ENCODE peak calls at places on chromosome 6, in four cellular contexts. N is stomach, T is HepG2, R is ovary. K is an unnamed sample.

GRCh38 chr6:4774715-4775590 is 1.3 kb upstream of the CDYL start:
- DNase-seq in N (no peak), T (no peak), R (no peak), K (peak)

GRCh38 chr6:161578478-161578877 is 304.6 kb upstream of the AGPAT4 start:
- DNase-seq in N (no peak), T (no peak), R (no peak), K (no peak)

GRCh38 chr6:16244446-16244845 is 6.1 kb downstream of the GMPR start:
- DNase-seq in N (peak), T (no peak), R (peak), K (no peak)

GRCh38 chr6:133923938-133924593 is 29.0 kb upstream of the TBPL1 start:
- DNase-seq in N (peak), T (peak), R (peak), K (peak)

GRCh38 chr6:170088349-170088951 is 202.4 kb downstream of the DLL1 start:
- DNase-seq in N (peak), T (no peak), R (peak), K (peak)

GRCh38 chr6:104705095-104705707 is 154.5 kb downstream of the HACE1 start:
- DNase-seq in N (no peak), T (no peak), R (no peak), K (peak)

GRCh38 chr6:1617466-1618304 is 8.0 kb downstream of the FOXC1 start:
- DNase-seq in N (no peak), T (no peak), R (no peak), K (no peak)

GRCh38 chr6:90156861-90157260 is 139.8 kb downstream of the BACH2 start:
- DNase-seq in N (no peak), T (no peak), R (no peak), K (no peak)

GRCh38 chr6:104957301-104958177 is 632 bp downstream of the LIN28B start:
- DNase-seq in N (no peak), T (peak), R (no peak), K (no peak)

GRCh38 chr6:112139052-112139451 is 51.7 kb downstream of the FAM229B start:
- DNase-seq in N (no peak), T (no peak), R (no peak), K (no peak)

GRCh38 chr6:5536644-5537043 is 275.3 kb downstream of the FARS2 start:
- DNase-seq in N (no peak), T (no peak), R (no peak), K (no peak)

GRCh38 chr6:156154896-156155295 is 622.3 kb upstream of the ARID1B start:
- DNase-seq in N (no peak), T (no peak), R (no peak), K (no peak)

GRCh38 chr6:41193171-41193734 is 7.7 kb downstream of the TREML2 start:
- DNase-seq in N (no peak), T (no peak), R (no peak), K (no peak)

GRCh38 chr6:56860466-56860865 is 94.4 kb upstream of the BEND6 start:
- DNase-seq in N (no peak), T (no peak), R (no peak), K (peak)

GRCh38 chr6:56864171-56864616 is 90.7 kb upstream of the BEND6 start:
- DNase-seq in N (no peak), T (no peak), R (no peak), K (no peak)

GRCh38 chr6:56865081-56865875 is 89.6 kb upstream of the BEND6 start:
- DNase-seq in N (no peak), T (no peak), R (no peak), K (no peak)

GRCh38 chr6:56862415-56863175 is 92.3 kb upstream of the BEND6 start:
- DNase-seq in N (no peak), T (no peak), R (no peak), K (no peak)

DNA sequence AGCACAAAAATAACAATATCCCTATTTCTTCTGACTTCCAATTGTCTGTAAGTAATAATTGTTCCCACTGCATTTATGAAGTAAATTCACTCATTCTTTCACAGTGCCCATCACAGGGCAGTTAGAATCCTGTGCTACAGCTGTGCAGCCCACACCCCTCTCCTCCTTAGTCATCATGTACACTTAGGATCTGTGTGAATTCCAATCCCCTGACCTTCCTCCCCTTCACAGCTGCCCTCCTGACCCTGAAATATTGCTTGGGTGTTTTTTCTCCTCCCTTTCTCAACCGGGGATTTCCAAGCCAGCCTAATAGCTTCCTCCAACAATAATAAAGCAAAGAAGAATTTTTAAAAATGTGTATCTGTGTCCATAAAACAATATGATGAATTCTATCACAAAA is 91.5 kb upstream of the BEND6 start:
- DNase-seq in N (no peak), T (peak), R (no peak), K (peak)
- TF ChIP-seq CTCF in N (no peak), T (no peak), R (no peak), K (no peak)

DNA sequence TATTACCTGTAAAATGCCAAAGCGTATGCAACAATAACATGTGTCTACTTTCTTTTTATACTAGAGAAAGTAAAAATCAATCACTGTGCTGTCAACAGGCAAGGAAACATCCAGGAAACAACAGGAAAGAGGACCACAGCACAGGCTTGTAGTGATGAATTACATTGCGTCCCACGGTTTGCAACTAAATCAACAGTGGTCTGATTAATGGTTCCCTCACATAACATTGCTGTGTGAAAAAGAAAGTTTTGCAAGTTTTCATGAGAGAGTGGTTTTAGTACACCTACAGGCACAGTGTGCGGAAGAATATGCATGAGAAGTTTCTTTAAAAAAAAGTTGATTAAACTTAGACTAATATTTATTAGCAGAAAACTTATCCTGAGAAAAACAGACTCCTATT is 329.5 kb upstream of the HSF2 start:
- DNase-seq in N (no peak), T (no peak), R (no peak), K (no peak)
- TF ChIP-seq EP300 in N (no peak), T (no peak), R (no peak), K (no peak)

GRCh38 chr6:30752164-30752927 is 8.0 kb upstream of the IER3 start:
- DNase-seq in N (peak), T (no peak), R (peak), K (peak)
- TF ChIP-seq CTCF in N (no peak), T (no peak), R (no peak), K (no peak)

DNA sequence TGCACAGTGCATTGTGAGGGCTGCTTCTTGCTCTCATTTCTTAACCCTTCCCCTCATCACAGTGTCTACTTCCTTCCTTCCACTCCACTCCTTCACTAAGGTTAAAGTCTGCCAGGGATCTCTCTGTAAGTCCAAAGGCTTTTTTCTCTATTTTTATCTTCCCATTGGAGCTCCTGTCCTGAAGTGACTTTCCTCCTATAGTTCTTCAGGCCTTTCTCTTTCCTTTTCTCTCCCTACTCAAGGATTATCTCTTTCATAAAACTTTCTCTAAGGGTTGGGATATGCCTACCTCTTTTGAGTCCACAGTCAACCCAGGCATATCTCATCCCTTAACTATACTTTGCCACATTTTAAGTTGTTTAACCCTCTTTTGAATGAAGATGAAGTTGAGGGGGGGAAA is 4.0 kb upstream of the TBC1D22B start:
- DNase-seq in N (no peak), T (no peak), R (no peak), K (no peak)
- TF ChIP-seq EP300 in N (no peak), T (no peak), R (no peak), K (no peak)

GRCh38 chr6:125791151-125791819 is 525 bp downstream of the NCOA7 start:
- DNase-seq in N (peak), T (peak), R (peak), K (peak)
- TF ChIP-seq CTCF in N (peak), T (peak), R (peak), K (peak)

K was measured in transverse colon.